ENCODE peak calls at places on chromosomes 2 and 18, in six cellular contexts. One of them, this sample, is unnamed.

GRCh38 chr2:137050949-137051348 is 285.6 kb downstream of the THSD7B start:
- DNase-seq in NCI-H2171: no peak
- DNase-seq in kidney tubule cell: peak; percentile 13
- DNase-seq in occipital lobe: no peak
- DNase-seq in astrocyte of the spinal cord: no peak
- DNase-seq in thoracic aorta: no peak
- DNase-seq in this sample: no peak

GRCh38 chr2:116510117-116510671 is 1304.3 kb upstream of the DDX18 start:
- DNase-seq in NCI-H2171: no peak
- DNase-seq in kidney tubule cell: peak; percentile 20
- DNase-seq in occipital lobe: no peak
- DNase-seq in astrocyte of the spinal cord: peak; percentile 4
- DNase-seq in thoracic aorta: no peak
- DNase-seq in this sample: no peak

GRCh38 chr18:47036927-47037605 is 1.6 kb upstream of the ELOA2 start:
- DNase-seq in NCI-H2171: no peak
- DNase-seq in kidney tubule cell: no peak
- DNase-seq in occipital lobe: no peak
- DNase-seq in astrocyte of the spinal cord: no peak
- DNase-seq in thoracic aorta: no peak
- DNase-seq in this sample: no peak

GRCh38 chr2:109379507-109379906 is 234.3 kb downstream of the SEPTIN10 start:
- DNase-seq in NCI-H2171: no peak
- DNase-seq in kidney tubule cell: no peak
- DNase-seq in occipital lobe: no peak
- DNase-seq in astrocyte of the spinal cord: peak; percentile 28
- DNase-seq in thoracic aorta: no peak
- DNase-seq in this sample: peak; percentile 47

GRCh38 chr2:104857262-104858221 is 3.6 kb downstream of the POU3F3 start:
- DNase-seq in NCI-H2171: no peak
- DNase-seq in kidney tubule cell: peak; percentile 53
- DNase-seq in occipital lobe: no peak
- DNase-seq in astrocyte of the spinal cord: peak; percentile 36
- DNase-seq in thoracic aorta: no peak
- DNase-seq in this sample: no peak

GRCh38 chr2:199458017-199458805 is 472 bp upstream of the SATB2 start:
- DNase-seq in NCI-H2171: peak; percentile 51
- DNase-seq in kidney tubule cell: peak; percentile 62
- DNase-seq in occipital lobe: no peak
- DNase-seq in astrocyte of the spinal cord: no peak
- DNase-seq in thoracic aorta: no peak
- DNase-seq in this sample: no peak

GRCh38 chr2:174815524-174815923 is 51.3 kb upstream of the CHRNA1 start:
- DNase-seq in NCI-H2171: no peak
- DNase-seq in kidney tubule cell: no peak
- DNase-seq in occipital lobe: no peak
- DNase-seq in astrocyte of the spinal cord: no peak
- DNase-seq in thoracic aorta: no peak
- DNase-seq in this sample: no peak

GRCh38 chr18:21369146-21369545 is 127.1 kb downstream of the GREB1L start:
- DNase-seq in NCI-H2171: no peak
- DNase-seq in kidney tubule cell: no peak
- DNase-seq in occipital lobe: no peak
- DNase-seq in astrocyte of the spinal cord: no peak
- DNase-seq in thoracic aorta: no peak
- DNase-seq in this sample: no peak

GRCh38 chr18:25133879-25134278 is 218.1 kb downstream of the ZNF521 start:
- DNase-seq in NCI-H2171: no peak
- DNase-seq in kidney tubule cell: no peak
- DNase-seq in occipital lobe: no peak
- DNase-seq in astrocyte of the spinal cord: no peak
- DNase-seq in thoracic aorta: no peak
- DNase-seq in this sample: no peak

GRCh38 chr2:55140316-55141219 is 90.3 kb upstream of the RTN4 start:
- DNase-seq in NCI-H2171: no peak
- DNase-seq in kidney tubule cell: no peak
- DNase-seq in occipital lobe: no peak
- DNase-seq in astrocyte of the spinal cord: no peak
- DNase-seq in thoracic aorta: no peak
- DNase-seq in this sample: no peak

GRCh38 chr2:25672500-25673169 is 742 bp downstream of the DTNB start:
- DNase-seq in NCI-H2171: peak; percentile 72
- DNase-seq in kidney tubule cell: peak; percentile 61
- DNase-seq in occipital lobe: peak; percentile 48
- DNase-seq in astrocyte of the spinal cord: peak; percentile 40
- DNase-seq in thoracic aorta: no peak
- DNase-seq in this sample: peak; percentile 14

GRCh38 chr18:63320690-63321265 is 1.2 kb upstream of the BCL2 start:
- DNase-seq in NCI-H2171: no peak
- DNase-seq in kidney tubule cell: peak; percentile 56
- DNase-seq in occipital lobe: no peak
- DNase-seq in astrocyte of the spinal cord: peak; percentile 36
- DNase-seq in thoracic aorta: no peak
- DNase-seq in this sample: peak; percentile 19

GRCh38 chr2:11250400-11251277 is 93.8 kb downstream of the ROCK2 start:
- DNase-seq in NCI-H2171: no peak
- DNase-seq in kidney tubule cell: peak; percentile 33
- DNase-seq in occipital lobe: no peak
- DNase-seq in astrocyte of the spinal cord: no peak
- DNase-seq in thoracic aorta: no peak
- DNase-seq in this sample: no peak

GRCh38 chr2:118013221-118013723 is 598 bp downstream of the CCDC93 start:
- DNase-seq in NCI-H2171: no peak
- DNase-seq in kidney tubule cell: peak; percentile 46
- DNase-seq in occipital lobe: peak; percentile 22
- DNase-seq in astrocyte of the spinal cord: no peak
- DNase-seq in thoracic aorta: no peak
- DNase-seq in this sample: peak; percentile 75

GRCh38 chr2:168054657-168055056 is 192.7 kb downstream of the STK39 start:
- DNase-seq in NCI-H2171: no peak
- DNase-seq in kidney tubule cell: no peak
- DNase-seq in occipital lobe: no peak
- DNase-seq in astrocyte of the spinal cord: no peak
- DNase-seq in thoracic aorta: no peak
- DNase-seq in this sample: no peak

GRCh38 chr2:219630770-219631405 is 3.5 kb downstream of the SLC4A3 start:
- DNase-seq in NCI-H2171: no peak
- DNase-seq in kidney tubule cell: no peak
- DNase-seq in occipital lobe: no peak
- DNase-seq in astrocyte of the spinal cord: no peak
- DNase-seq in thoracic aorta: no peak
- DNase-seq in this sample: no peak

GRCh38 chr2:98123286-98123685 is 36.3 kb downstream of the VWA3B start:
- DNase-seq in NCI-H2171: no peak
- DNase-seq in kidney tubule cell: no peak
- DNase-seq in occipital lobe: no peak
- DNase-seq in astrocyte of the spinal cord: no peak
- DNase-seq in thoracic aorta: no peak
- DNase-seq in this sample: no peak

GRCh38 chr2:128364441-128364911 is 45.8 kb upstream of the HS6ST1 start:
- DNase-seq in NCI-H2171: no peak
- DNase-seq in kidney tubule cell: no peak
- DNase-seq in occipital lobe: no peak
- DNase-seq in astrocyte of the spinal cord: no peak
- DNase-seq in thoracic aorta: no peak
- DNase-seq in this sample: no peak

GRCh38 chr2:240662681-240663080 is 20.0 kb downstream of the AQP12B start:
- DNase-seq in NCI-H2171: no peak
- DNase-seq in kidney tubule cell: peak; percentile 4
- DNase-seq in occipital lobe: no peak
- DNase-seq in astrocyte of the spinal cord: peak; percentile 26
- DNase-seq in thoracic aorta: no peak
- DNase-seq in this sample: no peak

GRCh38 chr2:110948027-110948687 is 172.6 kb upstream of the BCL2L11 start:
- DNase-seq in NCI-H2171: peak; percentile 25
- DNase-seq in kidney tubule cell: no peak
- DNase-seq in occipital lobe: no peak
- DNase-seq in astrocyte of the spinal cord: no peak
- DNase-seq in thoracic aorta: no peak
- DNase-seq in this sample: no peak

GRCh38 chr18:2826581-2826980 is 20.2 kb upstream of the EMILIN2 start:
- DNase-seq in NCI-H2171: no peak
- DNase-seq in kidney tubule cell: no peak
- DNase-seq in occipital lobe: no peak
- DNase-seq in astrocyte of the spinal cord: no peak
- DNase-seq in thoracic aorta: no peak
- DNase-seq in this sample: no peak

GRCh38 chr2:117845304-117845703 is 30.8 kb downstream of the DDX18 start:
- DNase-seq in NCI-H2171: no peak
- DNase-seq in kidney tubule cell: no peak
- DNase-seq in occipital lobe: no peak
- DNase-seq in astrocyte of the spinal cord: no peak
- DNase-seq in thoracic aorta: no peak
- DNase-seq in this sample: no peak

GRCh38 chr18:10270160-10270571 is 184.3 kb upstream of the APCDD1 start:
- DNase-seq in NCI-H2171: no peak
- DNase-seq in kidney tubule cell: no peak
- DNase-seq in occipital lobe: no peak
- DNase-seq in astrocyte of the spinal cord: peak; percentile 20
- DNase-seq in thoracic aorta: no peak
- DNase-seq in this sample: no peak

GRCh38 chr2:213261715-213262114 is 22.5 kb upstream of the SPAG16 start:
- DNase-seq in NCI-H2171: no peak
- DNase-seq in kidney tubule cell: no peak
- DNase-seq in occipital lobe: no peak
- DNase-seq in astrocyte of the spinal cord: no peak
- DNase-seq in thoracic aorta: no peak
- DNase-seq in this sample: no peak

GRCh38 chr18:55906533-55906932 is 318.5 kb upstream of the TCF4 start:
- DNase-seq in NCI-H2171: no peak
- DNase-seq in kidney tubule cell: peak; percentile 45
- DNase-seq in occipital lobe: no peak
- DNase-seq in astrocyte of the spinal cord: no peak
- DNase-seq in thoracic aorta: no peak
- DNase-seq in this sample: no peak

GRCh38 chr18:35042389-35043066 is 1.3 kb downstream of the MAPRE2 start:
- DNase-seq in NCI-H2171: no peak
- DNase-seq in kidney tubule cell: no peak
- DNase-seq in occipital lobe: no peak
- DNase-seq in astrocyte of the spinal cord: no peak
- DNase-seq in thoracic aorta: no peak
- DNase-seq in this sample: no peak